ENCODE peak calls at places on chromosomes 5 and 9, in ten cellular contexts. B, E, I, M, T, X, S, D, P and A are unnamed samples.

GRCh38 chr5:38515648-38516047 is 40.8 kb downstream of the LIFR start:
- DNase-seq in E (no peak), S (peak; percentile 31), M (no peak), B (no peak), T (no peak), D (peak; percentile 47), I (no peak), P (no peak), X (peak; percentile 47), A (no peak)

GRCh38 chr9:6942406-6942805 is 184.6 kb downstream of the KDM4C start:
- DNase-seq in E (no peak), T (no peak), M (no peak), D (no peak), B (no peak), S (no peak), X (no peak), P (no peak), I (no peak), A (no peak)

GRCh38 chr9:131233989-131234388 is 42.3 kb downstream of the FAM78A start:
- DNase-seq in S (no peak), M (no peak), B (no peak), E (no peak), P (no peak), T (no peak), I (no peak), X (no peak), D (no peak), A (no peak)

GRCh38 chr9:16012621-16013020 is 459.8 kb downstream of the CCDC171 start:
- DNase-seq in E (no peak), S (no peak), D (no peak), X (peak; percentile 40), I (no peak), T (no peak), P (no peak), B (no peak), M (no peak), A (no peak)

GRCh38 chr9:136762221-136762691 is 2.1 kb downstream of the LCN15 start:
- DNase-seq in D (no peak), T (no peak), B (no peak), P (no peak), M (no peak), S (no peak), E (no peak), I (no peak), X (no peak), A (no peak)

GRCh38 chr9:38414040-38414723 is 10.1 kb downstream of the IGFBPL1 start:
- DNase-seq in E (no peak), S (no peak), T (no peak), X (no peak), M (no peak), P (no peak), D (no peak), I (no peak), B (no peak), A (peak; percentile 97)

GRCh38 chr5:118637947-118638670 is 350.2 kb downstream of the DTWD2 start:
- DNase-seq in E (no peak), S (no peak), D (no peak), I (no peak), B (no peak), P (no peak), T (no peak), M (no peak), X (no peak), A (no peak)

GRCh38 chr5:95543017-95543705 is 11.6 kb downstream of the SKIC3 start:
- DNase-seq in P (peak; percentile 18), D (no peak), M (no peak), T (no peak), X (no peak), S (no peak), I (no peak), E (no peak), B (no peak), A (no peak)

GRCh38 chr9:1087120-1087881 is 37.1 kb downstream of the DMRT2 start:
- DNase-seq in P (peak; percentile 9), I (peak; percentile 31), S (no peak), B (no peak), E (no peak), X (no peak), D (no peak), T (no peak), M (no peak), A (no peak)

GRCh38 chr9:3848445-3849114 is 322.8 kb upstream of the RFX3 start:
- DNase-seq in D (no peak), M (no peak), B (no peak), E (no peak), T (no peak), X (no peak), P (no peak), I (no peak), S (peak; percentile 10), A (no peak)

GRCh38 chr9:15725953-15726352 is 173.1 kb downstream of the CCDC171 start:
- DNase-seq in E (no peak), X (peak; percentile 58), M (no peak), T (no peak), P (no peak), B (no peak), I (no peak), D (no peak), S (no peak), A (no peak)

GRCh38 chr5:83567741-83568530 is 96.4 kb downstream of the VCAN start:
- DNase-seq in M (no peak), D (no peak), X (peak; percentile 82), T (no peak), B (no peak), P (no peak), E (no peak), S (no peak), I (no peak), A (no peak)